ENCODE peak calls at places on chromosome 2, in four cellular contexts. One of them, this sample, is unnamed.

GRCh38 chr2:214587442-214587841 is 176.6 kb downstream of the VWC2L start:
- DNase-seq in nephron progenitor cell: peak
- DNase-seq in B cell: no peak
- DNase-seq in HFFc6: no peak
- DNase-seq in this sample: no peak

GRCh38 chr2:239337877-239338484 is 62.8 kb downstream of the HDAC4 start:
- DNase-seq in B cell: no peak
- DNase-seq in nephron progenitor cell: no peak
- DNase-seq in HFFc6: no peak
- DNase-seq in this sample: no peak

GRCh38 chr2:202278944-202279343 is 13.4 kb downstream of the NOP58 start:
- DNase-seq in B cell: no peak
- DNase-seq in nephron progenitor cell: no peak
- DNase-seq in HFFc6: peak
- DNase-seq in this sample: no peak

GRCh38 chr2:19900536-19901200 is 1.1 kb downstream of the TTC32 start:
- DNase-seq in HFFc6: peak
- DNase-seq in nephron progenitor cell: no peak
- DNase-seq in B cell: peak
- DNase-seq in this sample: peak

GRCh38 chr2:40224321-40224720 is 227.6 kb downstream of the SLC8A1 start:
- DNase-seq in nephron progenitor cell: no peak
- DNase-seq in B cell: no peak
- DNase-seq in HFFc6: no peak
- DNase-seq in this sample: no peak

GRCh38 chr2:230982126-230982525 is 13.8 kb upstream of the SPATA3 start:
- DNase-seq in HFFc6: no peak
- DNase-seq in B cell: no peak
- DNase-seq in nephron progenitor cell: no peak
- DNase-seq in this sample: no peak

GRCh38 chr2:133801956-133802355 is 233.7 kb upstream of the NCKAP5 start:
- DNase-seq in HFFc6: no peak
- DNase-seq in nephron progenitor cell: no peak
- DNase-seq in B cell: no peak
- DNase-seq in this sample: no peak

GRCh38 chr2:196607073-196607472 is 32.4 kb upstream of the CCDC150 start:
- DNase-seq in B cell: no peak
- DNase-seq in nephron progenitor cell: no peak
- DNase-seq in HFFc6: peak
- DNase-seq in this sample: no peak

GRCh38 chr2:220302756-220303155 is 675.3 kb downstream of the SLC4A3 start:
- DNase-seq in nephron progenitor cell: no peak
- DNase-seq in B cell: no peak
- DNase-seq in HFFc6: no peak
- DNase-seq in this sample: no peak

GRCh38 chr2:17416891-17417391 is 101.3 kb downstream of the RAD51AP2 start:
- DNase-seq in B cell: no peak
- DNase-seq in nephron progenitor cell: no peak
- DNase-seq in HFFc6: no peak
- DNase-seq in this sample: no peak

GRCh38 chr2:160278101-160278888 is 78.2 kb upstream of the ITGB6 start:
- DNase-seq in nephron progenitor cell: no peak
- DNase-seq in B cell: no peak
- DNase-seq in HFFc6: no peak
- DNase-seq in this sample: no peak

GRCh38 chr2:236875906-236876505 is 209.7 kb upstream of the COPS8 start:
- DNase-seq in B cell: no peak
- DNase-seq in nephron progenitor cell: peak
- DNase-seq in HFFc6: no peak
- DNase-seq in this sample: no peak

GRCh38 chr2:142131016-142131714 is at the start of gene LRP1B:
- DNase-seq in nephron progenitor cell: peak
- DNase-seq in HFFc6: no peak
- DNase-seq in B cell: no peak
- DNase-seq in this sample: peak

GRCh38 chr2:86584164-86584913 is 21.1 kb upstream of the CHMP3 start:
- DNase-seq in B cell: no peak
- DNase-seq in nephron progenitor cell: no peak
- DNase-seq in HFFc6: peak
- DNase-seq in this sample: peak

GRCh38 chr2:235851841-235852527 is 316.2 kb downstream of the GBX2 start:
- DNase-seq in nephron progenitor cell: no peak
- DNase-seq in B cell: no peak
- DNase-seq in HFFc6: no peak
- DNase-seq in this sample: no peak

DNA sequence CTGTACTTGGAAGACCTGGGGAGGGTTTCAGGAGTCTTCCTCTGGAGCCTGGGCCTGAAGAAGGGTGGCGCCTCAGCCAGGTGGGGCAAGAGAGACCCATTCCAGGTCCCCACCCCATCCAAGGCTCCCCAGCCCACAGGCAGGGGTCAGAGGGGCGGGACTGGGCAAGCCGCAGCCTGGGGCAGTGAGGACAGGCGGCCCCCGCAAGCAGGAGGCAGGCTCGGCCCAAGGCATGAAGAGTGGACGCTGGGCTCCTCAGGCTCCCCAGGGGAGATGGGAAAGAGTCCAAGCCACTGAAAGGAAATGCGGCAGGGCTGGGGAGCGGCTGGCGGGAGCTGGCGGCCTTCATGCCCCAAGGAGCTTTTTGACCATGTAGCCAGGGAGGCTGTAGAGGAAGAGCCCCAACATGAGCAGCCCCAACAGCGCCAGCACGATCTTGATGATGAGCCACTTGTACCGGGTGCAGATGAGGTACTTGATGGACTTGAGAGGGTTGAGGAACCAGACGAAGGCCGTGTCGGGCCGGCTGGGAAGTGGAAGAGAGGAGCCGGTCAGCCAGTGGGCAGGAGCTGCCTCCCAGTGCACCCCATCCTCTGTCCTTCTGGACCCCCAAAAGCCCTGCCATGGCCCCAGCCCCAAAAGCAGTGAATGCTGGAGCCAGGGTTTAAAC is 20.1 kb downstream of the OTOF start:
- DNase-seq in B cell: no peak
- DNase-seq in HFFc6: no peak
- DNase-seq in nephron progenitor cell: no peak
- DNase-seq in this sample: no peak
- TF ChIP-seq CTCF in B cell: no peak
- TF ChIP-seq CTCF in HFFc6: no peak
- TF ChIP-seq CTCF in nephron progenitor cell: no peak
- TF ChIP-seq CTCF in this sample: no peak

DNA sequence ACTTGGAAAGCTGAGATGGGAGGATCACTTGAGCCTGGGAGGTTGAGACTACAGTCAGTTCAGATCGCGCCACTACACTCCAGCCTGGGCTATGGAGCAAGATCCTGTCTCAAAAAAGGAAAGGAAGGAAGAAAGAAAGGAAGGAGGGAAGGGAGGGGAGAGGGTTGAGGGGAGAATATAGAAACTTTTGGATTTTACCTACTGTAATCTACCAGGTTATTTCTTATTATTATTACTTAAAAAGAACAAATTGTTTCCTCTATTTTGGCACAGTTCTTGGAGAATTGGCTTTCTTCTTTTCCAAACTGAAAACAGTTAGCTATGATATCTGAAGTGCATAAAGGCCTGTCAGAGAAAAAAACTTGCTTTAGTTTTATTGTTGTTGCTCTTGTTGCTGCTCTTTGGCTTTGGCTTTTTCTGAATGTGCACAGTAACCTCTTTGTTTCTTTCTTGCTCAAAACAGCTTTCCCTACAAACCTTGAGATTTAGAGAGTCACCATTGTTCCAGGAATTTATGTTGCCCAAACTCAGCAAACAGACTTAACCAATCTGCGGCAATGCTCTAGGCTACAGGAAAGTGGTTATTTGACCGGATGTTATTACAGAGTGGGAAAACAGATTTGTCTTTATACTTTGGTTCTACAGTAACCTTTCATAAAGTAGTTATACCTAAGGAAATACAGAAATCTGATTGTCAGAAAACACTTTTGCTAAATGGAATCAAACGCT is 214.9 kb downstream of the XIRP2 start:
- DNase-seq in nephron progenitor cell: no peak
- DNase-seq in HFFc6: no peak
- DNase-seq in B cell: no peak
- DNase-seq in this sample: no peak
- TF ChIP-seq CTCF in nephron progenitor cell: no peak
- TF ChIP-seq CTCF in HFFc6: no peak
- TF ChIP-seq CTCF in B cell: no peak
- TF ChIP-seq CTCF in this sample: no peak

GRCh38 chr2:23624378-23624777 is 239.4 kb downstream of the KLHL29 start:
- DNase-seq in nephron progenitor cell: no peak
- DNase-seq in HFFc6: no peak
- DNase-seq in B cell: no peak
- DNase-seq in this sample: no peak
- TF ChIP-seq CTCF in nephron progenitor cell: peak
- TF ChIP-seq CTCF in HFFc6: peak
- TF ChIP-seq CTCF in B cell: peak
- TF ChIP-seq CTCF in this sample: peak

DNA sequence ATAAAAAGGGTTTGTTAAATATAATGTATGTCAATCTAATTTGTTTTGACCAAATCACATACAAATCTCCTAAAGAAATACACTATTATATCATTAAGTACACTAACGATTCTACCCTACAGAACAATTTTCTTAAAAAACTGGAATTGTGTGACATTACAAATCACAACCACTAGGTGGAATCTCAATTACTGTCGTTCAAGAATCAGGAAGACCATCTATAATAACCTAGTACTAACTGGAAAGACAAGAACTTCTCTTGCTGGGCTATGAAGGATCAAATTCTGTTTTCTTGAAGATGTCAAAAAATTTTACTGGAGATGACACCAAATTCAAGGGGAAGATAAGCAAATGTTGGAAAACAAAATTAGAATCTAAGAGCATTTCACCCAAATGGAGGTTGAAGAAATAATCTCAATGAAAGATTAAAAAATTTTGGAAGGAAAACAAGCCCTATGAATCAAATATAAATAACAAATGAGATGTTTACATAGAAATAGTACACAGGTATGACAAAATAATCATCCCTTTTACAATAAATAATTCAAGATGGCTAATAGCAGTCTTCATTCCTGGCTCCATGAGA is 110.9 kb downstream of the STK39 start:
- DNase-seq in HFFc6: peak
- DNase-seq in B cell: peak
- DNase-seq in nephron progenitor cell: no peak
- DNase-seq in this sample: peak
- TF ChIP-seq CTCF in HFFc6: peak
- TF ChIP-seq CTCF in B cell: peak
- TF ChIP-seq CTCF in nephron progenitor cell: peak
- TF ChIP-seq CTCF in this sample: peak

DNA sequence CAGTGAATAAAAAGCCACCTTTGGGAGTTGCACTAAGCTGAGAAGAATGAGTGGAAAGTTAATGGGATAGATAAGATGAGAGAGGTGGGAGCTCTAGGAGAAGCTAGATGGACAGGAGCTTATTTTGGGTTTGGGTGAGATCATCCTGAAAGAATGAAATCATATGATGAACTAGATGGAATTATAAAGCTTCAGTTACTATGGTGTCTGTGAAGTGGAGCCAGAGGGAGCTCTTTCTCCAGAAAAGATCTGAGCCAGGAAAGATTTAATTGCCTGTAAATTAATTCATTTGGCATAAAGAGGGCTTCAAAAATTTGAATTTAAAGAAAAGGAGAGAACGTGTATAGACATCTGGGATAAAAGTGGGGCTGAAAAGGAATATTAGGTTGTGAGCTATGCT is 10.3 kb downstream of the DNAH6 start:
- DNase-seq in B cell: no peak
- DNase-seq in nephron progenitor cell: no peak
- DNase-seq in HFFc6: peak
- DNase-seq in this sample: no peak
- TF ChIP-seq CTCF in B cell: no peak
- TF ChIP-seq CTCF in nephron progenitor cell: no peak
- TF ChIP-seq CTCF in HFFc6: peak
- TF ChIP-seq CTCF in this sample: no peak

GRCh38 chr2:108531674-108532055 is 2.6 kb upstream of the LIMS1 start:
- DNase-seq in nephron progenitor cell: no peak
- DNase-seq in HFFc6: no peak
- DNase-seq in B cell: no peak
- DNase-seq in this sample: no peak

GRCh38 chr2:108534577-108535379 is 508 bp downstream of the LIMS1 start:
- DNase-seq in nephron progenitor cell: peak
- DNase-seq in HFFc6: peak
- DNase-seq in B cell: peak
- DNase-seq in this sample: peak

GRCh38 chr2:108536133-108536780 is 2.0 kb downstream of the LIMS1 start:
- DNase-seq in HFFc6: no peak
- DNase-seq in nephron progenitor cell: no peak
- DNase-seq in B cell: no peak
- DNase-seq in this sample: no peak

GRCh38 chr2:108535380-108535677 is 1.1 kb downstream of the LIMS1 start:
- DNase-seq in B cell: no peak
- DNase-seq in HFFc6: no peak
- DNase-seq in nephron progenitor cell: no peak
- DNase-seq in this sample: no peak

GRCh38 chr2:108533832-108534576 is at the start of gene LIMS1:
- DNase-seq in nephron progenitor cell: peak
- DNase-seq in HFFc6: peak
- DNase-seq in B cell: peak
- DNase-seq in this sample: peak
- TF ChIP-seq CTCF in nephron progenitor cell: no peak
- TF ChIP-seq CTCF in HFFc6: peak
- TF ChIP-seq CTCF in B cell: no peak
- TF ChIP-seq CTCF in this sample: no peak

GRCh38 chr2:3257842-3258241 is 119.8 kb downstream of the EIPR1 start:
- DNase-seq in nephron progenitor cell: no peak
- DNase-seq in HFFc6: no peak
- DNase-seq in B cell: no peak
- DNase-seq in this sample: no peak
- TF ChIP-seq CTCF in nephron progenitor cell: no peak
- TF ChIP-seq CTCF in HFFc6: no peak
- TF ChIP-seq CTCF in B cell: no peak
- TF ChIP-seq CTCF in this sample: no peak

GRCh38 chr2:188870289-188870688 is 103.9 kb upstream of the COL3A1 start:
- DNase-seq in nephron progenitor cell: no peak
- DNase-seq in HFFc6: peak
- DNase-seq in B cell: no peak
- DNase-seq in this sample: no peak
- TF ChIP-seq CTCF in nephron progenitor cell: no peak
- TF ChIP-seq CTCF in HFFc6: no peak
- TF ChIP-seq CTCF in B cell: no peak
- TF ChIP-seq CTCF in this sample: no peak

GRCh38 chr2:228699400-228699799 is 517.9 kb upstream of the SPHKAP start:
- DNase-seq in B cell: no peak
- DNase-seq in nephron progenitor cell: no peak
- DNase-seq in HFFc6: peak
- DNase-seq in this sample: no peak
- TF ChIP-seq CTCF in B cell: no peak
- TF ChIP-seq CTCF in nephron progenitor cell: no peak
- TF ChIP-seq CTCF in HFFc6: peak
- TF ChIP-seq CTCF in this sample: no peak